ENCODE peak calls at places on chromosomes 12 and 14, in four cellular contexts. One of them, this sample, is unnamed. For H3K4me1 and H3K27me3, the result is how much of the 10 kb centered on the place peaks cover.

GRCh38 chr14:55681088-55681487 is 101.1 kb downstream of the KTN1 start:
- DNase-seq in fibroblast of lung: no peak
- DNase-seq in A673: no peak
- DNase-seq in HCT116: no peak
- DNase-seq in this sample: no peak

GRCh38 chr12:120323772-120324171 is 3.8 kb downstream of the PLA2G1B start:
- DNase-seq in fibroblast of lung: no peak
- DNase-seq in A673: no peak
- DNase-seq in HCT116: no peak
- DNase-seq in this sample: no peak

GRCh38 chr12:59357811-59358210 is 238.0 kb upstream of the SLC16A7 start:
- DNase-seq in fibroblast of lung: peak
- DNase-seq in A673: no peak
- DNase-seq in HCT116: no peak
- DNase-seq in this sample: no peak

GRCh38 chr14:75982724-75983358 is 1.0 kb upstream of the TGFB3 start:
- DNase-seq in fibroblast of lung: peak
- DNase-seq in A673: peak
- DNase-seq in HCT116: no peak
- DNase-seq in this sample: no peak

GRCh38 chr14:81591266-81591665 is 57.6 kb upstream of the SEL1L start:
- DNase-seq in fibroblast of lung: no peak
- DNase-seq in A673: no peak
- DNase-seq in HCT116: no peak
- DNase-seq in this sample: no peak

GRCh38 chr12:121209629-121210572 is at the start of gene P2RX4:
- DNase-seq in fibroblast of lung: peak
- DNase-seq in A673: peak
- DNase-seq in HCT116: peak
- DNase-seq in this sample: peak

GRCh38 chr12:122081697-122082221 is 3.2 kb downstream of the MLXIP start:
- DNase-seq in fibroblast of lung: no peak
- DNase-seq in A673: peak
- DNase-seq in HCT116: no peak
- DNase-seq in this sample: no peak

GRCh38 chr12:112381421-112381897 is 772 bp downstream of the HECTD4 start:
- DNase-seq in fibroblast of lung: no peak
- DNase-seq in A673: peak
- DNase-seq in HCT116: no peak
- DNase-seq in this sample: peak

GRCh38 chr14:60508707-60509437 is at the start of gene SIX6:
- DNase-seq in fibroblast of lung: peak
- DNase-seq in A673: peak
- DNase-seq in HCT116: no peak
- DNase-seq in this sample: peak

GRCh38 chr12:3611853-3612703 is 121.1 kb downstream of the PRMT8 start:
- DNase-seq in fibroblast of lung: no peak
- DNase-seq in A673: no peak
- DNase-seq in HCT116: no peak
- DNase-seq in this sample: no peak

GRCh38 chr12:124747426-124748161 is 116.1 kb downstream of the SCARB1 start:
- DNase-seq in fibroblast of lung: peak
- DNase-seq in A673: no peak
- DNase-seq in HCT116: no peak
- DNase-seq in this sample: no peak

GRCh38 chr14:72792051-72792788 is 101.7 kb downstream of the DPF3 start:
- DNase-seq in fibroblast of lung: peak
- DNase-seq in A673: no peak
- DNase-seq in HCT116: no peak
- DNase-seq in this sample: peak

GRCh38 chr12:116319851-116320621 is 42.5 kb upstream of the MED13L start:
- DNase-seq in fibroblast of lung: peak
- DNase-seq in A673: no peak
- DNase-seq in HCT116: no peak
- DNase-seq in this sample: no peak

GRCh38 chr14:77123381-77124344 is 17.9 kb downstream of the ZDHHC22 start:
- DNase-seq in fibroblast of lung: no peak
- DNase-seq in A673: no peak
- DNase-seq in HCT116: peak
- DNase-seq in this sample: no peak

GRCh38 chr12:120874547-120875245 is 29.5 kb downstream of the SPPL3 start:
- DNase-seq in fibroblast of lung: no peak
- DNase-seq in A673: no peak
- DNase-seq in HCT116: no peak
- DNase-seq in this sample: no peak

GRCh38 chr12:95838125-95838524 is 20.6 kb upstream of the SNRPF start:
- DNase-seq in fibroblast of lung: peak
- DNase-seq in A673: peak
- DNase-seq in HCT116: no peak
- DNase-seq in this sample: no peak

GRCh38 chr12:105259226-105259625 is 23.3 kb upstream of the APPL2 start:
- DNase-seq in fibroblast of lung: no peak
- DNase-seq in A673: no peak
- DNase-seq in HCT116: no peak
- DNase-seq in this sample: no peak

GRCh38 chr12:106246891-106247730 is 709 bp downstream of the CKAP4 start:
- DNase-seq in fibroblast of lung: peak
- DNase-seq in A673: peak
- DNase-seq in HCT116: no peak
- DNase-seq in this sample: peak

GRCh38 chr12:38384816-38385491 is 68.4 kb downstream of the ALG10B start:
- DNase-seq in fibroblast of lung: no peak
- DNase-seq in A673: peak
- DNase-seq in HCT116: no peak
- DNase-seq in this sample: peak

GRCh38 chr14:56491299-56492285 is 88.0 kb upstream of the TMEM260 start:
- DNase-seq in fibroblast of lung: peak
- DNase-seq in A673: peak
- DNase-seq in HCT116: peak
- DNase-seq in this sample: peak

GRCh38 chr12:54054442-54055332 is 1.1 kb downstream of the HOXC4 start:
- DNase-seq in fibroblast of lung: no peak
- DNase-seq in A673: peak
- DNase-seq in HCT116: no peak
- DNase-seq in this sample: no peak

GRCh38 chr14:54804720-54805060 is 97.9 kb downstream of the GCH1 start:
- DNase-seq in fibroblast of lung: no peak
- DNase-seq in A673: no peak
- DNase-seq in HCT116: no peak
- DNase-seq in this sample: no peak

GRCh38 chr12:42473130-42473529 is 116.4 kb downstream of the PRICKLE1 start:
- DNase-seq in fibroblast of lung: peak
- DNase-seq in A673: no peak
- DNase-seq in HCT116: no peak
- DNase-seq in this sample: no peak

GRCh38 chr14:77023001-77023996 is 5.2 kb downstream of the IRF2BPL start:
- DNase-seq in fibroblast of lung: peak
- DNase-seq in A673: peak
- DNase-seq in HCT116: no peak
- DNase-seq in this sample: peak

GRCh38 chr14:22448905-22449611 is 140.0 kb downstream of the DAD1 start:
- DNase-seq in fibroblast of lung: no peak
- DNase-seq in A673: no peak
- DNase-seq in HCT116: no peak
- DNase-seq in this sample: no peak

GRCh38 chr14:33812181-33812580 is 138.7 kb downstream of the EGLN3 start:
- DNase-seq in fibroblast of lung: no peak
- DNase-seq in A673: no peak
- DNase-seq in HCT116: no peak
- DNase-seq in this sample: no peak

GRCh38 chr12:6852651-6853354 is 853 bp downstream of the USP5 start:
- DNase-seq in fibroblast of lung: peak
- DNase-seq in A673: peak
- DNase-seq in HCT116: no peak
- DNase-seq in this sample: peak

GRCh38 chr12:52539024-52539820 is 13.7 kb downstream of the KRT71 start:
- DNase-seq in fibroblast of lung: peak
- DNase-seq in A673: peak
- DNase-seq in HCT116: no peak
- DNase-seq in this sample: no peak

GRCh38 chr12:40105265-40105514 is 691 bp downstream of the SLC2A13 start:
- DNase-seq in fibroblast of lung: no peak
- DNase-seq in A673: no peak
- DNase-seq in HCT116: no peak
- DNase-seq in this sample: no peak

GRCh38 chr12:6620137-6620884 is 13.1 kb upstream of the CHD4 start:
- DNase-seq in fibroblast of lung: peak
- DNase-seq in A673: no peak
- DNase-seq in HCT116: no peak
- DNase-seq in this sample: peak

GRCh38 chr12:106459124-106459523 is 101.6 kb downstream of the POLR3B start:
- DNase-seq in fibroblast of lung: no peak
- DNase-seq in A673: no peak
- DNase-seq in HCT116: no peak
- DNase-seq in this sample: no peak

GRCh38 chr12:9346866-9347327 is 138.7 kb upstream of the PZP start:
- DNase-seq in fibroblast of lung: no peak
- DNase-seq in A673: no peak
- DNase-seq in HCT116: no peak
- DNase-seq in this sample: no peak

GRCh38 chr12:9345163-9345562 is 137.0 kb upstream of the PZP start:
- DNase-seq in fibroblast of lung: no peak
- DNase-seq in A673: no peak
- DNase-seq in HCT116: no peak
- DNase-seq in this sample: no peak

GRCh38 chr12:9349888-9350885 is 142.0 kb upstream of the PZP start:
- DNase-seq in fibroblast of lung: peak
- DNase-seq in A673: no peak
- DNase-seq in HCT116: no peak
- DNase-seq in this sample: no peak

GRCh38 chr12:9348906-9349518 is 140.8 kb upstream of the PZP start:
- DNase-seq in fibroblast of lung: no peak
- DNase-seq in A673: no peak
- DNase-seq in HCT116: no peak
- DNase-seq in this sample: no peak

DNA sequence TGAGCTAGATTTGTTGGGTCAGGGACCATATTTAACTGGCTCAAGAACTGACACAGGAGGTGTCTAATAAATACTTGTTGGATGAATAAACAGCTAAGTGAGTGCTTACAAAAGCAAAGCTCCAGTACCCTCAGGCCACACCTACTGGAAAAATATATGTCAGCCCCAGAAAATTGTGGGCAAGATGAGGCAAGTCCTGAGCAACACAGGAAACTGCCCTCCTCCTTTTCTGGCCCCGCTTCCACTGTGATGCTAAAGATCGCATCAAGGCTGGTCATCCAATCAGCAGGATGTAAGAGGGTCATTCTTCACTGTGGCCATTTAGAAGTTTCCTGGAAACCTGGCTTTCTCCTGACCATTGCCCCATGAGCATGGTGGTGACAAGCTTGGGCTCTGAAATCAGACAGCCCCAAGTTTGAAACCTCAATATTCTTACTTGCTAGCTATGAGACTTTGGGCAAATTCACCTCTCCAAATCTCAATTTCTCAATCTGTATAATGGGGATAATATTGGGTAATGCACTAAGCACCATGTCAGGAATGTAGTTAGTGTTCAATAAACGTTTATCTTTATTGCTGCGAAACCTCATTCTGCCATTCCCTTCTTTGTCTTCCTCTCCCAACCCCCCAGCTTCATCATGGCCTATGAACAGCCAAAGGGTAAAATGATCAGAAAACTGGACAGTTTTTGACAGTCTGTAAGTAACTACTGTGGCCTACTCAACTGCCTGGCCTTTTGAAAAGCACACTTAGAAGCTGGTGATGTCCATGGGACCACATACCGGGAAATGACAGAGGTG is 139.3 kb upstream of the PZP start:
- DNase-seq in fibroblast of lung: peak
- DNase-seq in A673: no peak
- DNase-seq in HCT116: peak
- DNase-seq in this sample: no peak
- H3K4me1 ChIP-seq in fibroblast of lung: under half
- H3K4me1 ChIP-seq in A673: under half
- H3K4me1 ChIP-seq in HCT116: under half
- H3K4me1 ChIP-seq in this sample: under half

GRCh38 chr12:30740274-30740673 is 14.5 kb downstream of the CAPRIN2 start:
- DNase-seq in fibroblast of lung: no peak
- DNase-seq in A673: no peak
- DNase-seq in HCT116: no peak
- DNase-seq in this sample: no peak

GRCh38 chr12:30732954-30733637 is 21.7 kb downstream of the CAPRIN2 start:
- DNase-seq in fibroblast of lung: no peak
- DNase-seq in A673: no peak
- DNase-seq in HCT116: no peak
- DNase-seq in this sample: no peak

DNA sequence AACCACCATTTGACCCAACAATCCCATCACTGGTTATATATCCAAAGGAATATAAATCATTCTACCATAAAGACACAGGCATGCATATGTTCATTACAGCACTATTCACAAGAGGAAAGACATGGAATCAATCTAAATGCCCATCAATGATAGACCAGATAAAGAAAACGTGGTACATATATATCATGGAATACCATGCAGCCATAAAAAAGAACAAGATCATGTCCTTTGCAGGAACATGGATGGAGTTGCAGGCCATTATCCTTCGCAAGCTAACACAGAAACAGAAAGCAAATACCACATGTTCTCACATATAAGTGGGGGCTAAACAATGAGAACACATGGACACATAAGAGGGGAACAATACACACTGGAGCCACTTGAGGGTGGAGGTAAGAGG is 15.7 kb downstream of the CAPRIN2 start:
- DNase-seq in fibroblast of lung: no peak
- DNase-seq in A673: no peak
- DNase-seq in HCT116: no peak
- DNase-seq in this sample: no peak
- H3K27me3 ChIP-seq in fibroblast of lung: under half
- H3K27me3 ChIP-seq in A673: under half
- H3K27me3 ChIP-seq in HCT116: under half
- H3K27me3 ChIP-seq in this sample: under half

GRCh38 chr12:15323530-15323929 is 1.2 kb downstream of the PTPRO start:
- DNase-seq in fibroblast of lung: peak
- DNase-seq in A673: no peak
- DNase-seq in HCT116: no peak
- DNase-seq in this sample: no peak

GRCh38 chr12:15320881-15321280 is 1.4 kb upstream of the PTPRO start:
- DNase-seq in fibroblast of lung: no peak
- DNase-seq in A673: no peak
- DNase-seq in HCT116: no peak
- DNase-seq in this sample: no peak

GRCh38 chr12:15322164-15323054 is at the start of gene PTPRO:
- DNase-seq in fibroblast of lung: peak
- DNase-seq in A673: peak
- DNase-seq in HCT116: no peak
- DNase-seq in this sample: peak
- TF ChIP-seq EZH2 in fibroblast of lung: no peak
- TF ChIP-seq EZH2 in A673: no peak
- TF ChIP-seq EZH2 in HCT116: no peak
- TF ChIP-seq EZH2 in this sample: no peak

DNA sequence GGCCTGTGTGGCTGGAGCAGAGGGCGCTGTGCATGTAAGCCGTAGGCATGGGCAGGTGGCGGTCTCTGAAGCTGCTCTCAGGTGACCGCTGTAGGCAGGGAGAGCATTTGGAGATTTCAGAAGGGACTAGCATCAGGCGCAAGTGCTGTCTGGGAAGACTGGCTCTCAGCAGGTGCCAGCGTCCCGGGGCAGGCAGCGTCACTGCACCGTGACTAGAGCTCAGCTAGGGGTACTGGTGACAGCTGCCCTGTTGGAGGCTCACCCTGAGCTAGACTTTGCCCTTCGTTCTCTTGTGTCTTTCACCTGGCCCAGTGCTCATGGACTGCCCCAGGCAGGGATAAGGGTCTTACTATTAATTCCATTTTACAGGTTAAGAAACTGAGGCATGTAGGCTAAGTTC is 78.9 kb downstream of the DDX51 start:
- DNase-seq in fibroblast of lung: no peak
- DNase-seq in A673: no peak
- DNase-seq in HCT116: no peak
- DNase-seq in this sample: no peak
- H3K4me1 ChIP-seq in fibroblast of lung: under half
- H3K4me1 ChIP-seq in A673: under half
- H3K4me1 ChIP-seq in HCT116: under half
- H3K4me1 ChIP-seq in this sample: under half